ENCODE peak calls at places on chromosomes 4 and X, in five cellular contexts. One of them, this sample, is unnamed.

GRCh38 chr4:143381171-143382118 is 44.8 kb downstream of the GAB1 start:
- DNase-seq in bronchial epithelial cell: peak
- DNase-seq in fibroblast of lung: peak
- DNase-seq in cardiac muscle cell: peak
- DNase-seq in IMR-90: peak
- DNase-seq in this sample: peak

GRCh38 chr4:110616162-110617062 is 6.5 kb downstream of the PITX2 start:
- DNase-seq in bronchial epithelial cell: no peak
- DNase-seq in fibroblast of lung: no peak
- DNase-seq in cardiac muscle cell: no peak
- DNase-seq in IMR-90: no peak
- DNase-seq in this sample: no peak

GRCh38 chr4:25810815-25811690 is 51.7 kb downstream of the SEL1L3 start:
- DNase-seq in bronchial epithelial cell: peak
- DNase-seq in fibroblast of lung: peak
- DNase-seq in cardiac muscle cell: peak
- DNase-seq in IMR-90: peak
- DNase-seq in this sample: peak

GRCh38 chr4:102642571-102643298 is 118.0 kb downstream of the MANBA start:
- DNase-seq in bronchial epithelial cell: no peak
- DNase-seq in fibroblast of lung: peak
- DNase-seq in cardiac muscle cell: no peak
- DNase-seq in IMR-90: peak
- DNase-seq in this sample: peak

GRCh38 chr4:140296871-140297570 is 76.4 kb upstream of the SCOC start:
- DNase-seq in bronchial epithelial cell: peak
- DNase-seq in fibroblast of lung: no peak
- DNase-seq in cardiac muscle cell: no peak
- DNase-seq in IMR-90: no peak
- DNase-seq in this sample: no peak

GRCh38 chr4:159290321-159291030 is 187.6 kb downstream of the RAPGEF2 start:
- DNase-seq in bronchial epithelial cell: peak
- DNase-seq in fibroblast of lung: no peak
- DNase-seq in cardiac muscle cell: no peak
- DNase-seq in IMR-90: peak
- DNase-seq in this sample: peak

GRCh38 chrX:129957241-129958099 is 25.0 kb upstream of the BCORL1 start:
- DNase-seq in bronchial epithelial cell: no peak
- DNase-seq in fibroblast of lung: peak
- DNase-seq in cardiac muscle cell: peak
- DNase-seq in IMR-90: peak
- DNase-seq in this sample: peak

GRCh38 chr4:181860668-181861067 is 382.5 kb upstream of the TENM3 start:
- DNase-seq in bronchial epithelial cell: no peak
- DNase-seq in fibroblast of lung: peak
- DNase-seq in cardiac muscle cell: no peak
- DNase-seq in IMR-90: peak
- DNase-seq in this sample: peak

GRCh38 chr4:6095897-6096296 is 77.7 kb upstream of the C4orf50 start:
- DNase-seq in bronchial epithelial cell: no peak
- DNase-seq in fibroblast of lung: no peak
- DNase-seq in cardiac muscle cell: no peak
- DNase-seq in IMR-90: no peak
- DNase-seq in this sample: no peak

GRCh38 chr4:88630756-88631155 is 38.5 kb downstream of the HERC3 start:
- DNase-seq in bronchial epithelial cell: peak
- DNase-seq in fibroblast of lung: peak
- DNase-seq in cardiac muscle cell: no peak
- DNase-seq in IMR-90: peak
- DNase-seq in this sample: peak

GRCh38 chrX:115409551-115409950 is 120.0 kb downstream of the LUZP4 start:
- DNase-seq in bronchial epithelial cell: no peak
- DNase-seq in fibroblast of lung: no peak
- DNase-seq in cardiac muscle cell: peak
- DNase-seq in IMR-90: peak
- DNase-seq in this sample: no peak

GRCh38 chrX:155048997-155049619 is 21.8 kb downstream of the CMC4 start:
- DNase-seq in bronchial epithelial cell: peak
- DNase-seq in fibroblast of lung: peak
- DNase-seq in cardiac muscle cell: peak
- DNase-seq in IMR-90: peak
- DNase-seq in this sample: peak

GRCh38 chr4:145805490-145805889 is 125.5 kb downstream of the C4orf51 start:
- DNase-seq in bronchial epithelial cell: peak
- DNase-seq in fibroblast of lung: no peak
- DNase-seq in cardiac muscle cell: peak
- DNase-seq in IMR-90: peak
- DNase-seq in this sample: no peak

GRCh38 chr4:20074450-20074849 is 177.3 kb upstream of the SLIT2 start:
- DNase-seq in bronchial epithelial cell: no peak
- DNase-seq in fibroblast of lung: no peak
- DNase-seq in cardiac muscle cell: no peak
- DNase-seq in IMR-90: peak
- DNase-seq in this sample: no peak

GRCh38 chrX:37883196-37883595 is 35.8 kb upstream of the DYNLT3 start:
- DNase-seq in bronchial epithelial cell: peak
- DNase-seq in fibroblast of lung: no peak
- DNase-seq in cardiac muscle cell: no peak
- DNase-seq in IMR-90: peak
- DNase-seq in this sample: no peak

GRCh38 chrX:114584434-114584943 is 603 bp downstream of the HTR2C start:
- DNase-seq in bronchial epithelial cell: no peak
- DNase-seq in fibroblast of lung: no peak
- DNase-seq in cardiac muscle cell: peak
- DNase-seq in IMR-90: no peak
- DNase-seq in this sample: peak

GRCh38 chrX:3044671-3045070 is 3.4 kb downstream of the ARSF start:
- DNase-seq in bronchial epithelial cell: no peak
- DNase-seq in fibroblast of lung: no peak
- DNase-seq in cardiac muscle cell: no peak
- DNase-seq in IMR-90: no peak
- DNase-seq in this sample: no peak

GRCh38 chrX:131331152-131331551 is 42.0 kb upstream of the IGSF1 start:
- DNase-seq in bronchial epithelial cell: no peak
- DNase-seq in fibroblast of lung: no peak
- DNase-seq in cardiac muscle cell: no peak
- DNase-seq in IMR-90: no peak
- DNase-seq in this sample: no peak

GRCh38 chr4:26375589-26375988 is 54.8 kb downstream of the RBPJ start:
- DNase-seq in bronchial epithelial cell: no peak
- DNase-seq in fibroblast of lung: no peak
- DNase-seq in cardiac muscle cell: no peak
- DNase-seq in IMR-90: no peak
- DNase-seq in this sample: no peak

GRCh38 chrX:37871626-37872302 is 24.4 kb upstream of the DYNLT3 start:
- DNase-seq in bronchial epithelial cell: peak
- DNase-seq in fibroblast of lung: peak
- DNase-seq in cardiac muscle cell: no peak
- DNase-seq in IMR-90: peak
- DNase-seq in this sample: peak

GRCh38 chrX:259692-260355 is 21.4 kb upstream of the PLCXD1 start:
- DNase-seq in bronchial epithelial cell: no peak
- DNase-seq in fibroblast of lung: no peak
- DNase-seq in cardiac muscle cell: no peak
- DNase-seq in IMR-90: no peak
- DNase-seq in this sample: no peak

GRCh38 chr4:8655411-8656184 is 63.0 kb downstream of the CPZ start:
- DNase-seq in bronchial epithelial cell: no peak
- DNase-seq in fibroblast of lung: no peak
- DNase-seq in cardiac muscle cell: no peak
- DNase-seq in IMR-90: no peak
- DNase-seq in this sample: no peak

GRCh38 chrX:26845051-26845450 is 618.1 kb downstream of the PPP4R3C start:
- DNase-seq in bronchial epithelial cell: no peak
- DNase-seq in fibroblast of lung: peak
- DNase-seq in cardiac muscle cell: no peak
- DNase-seq in IMR-90: no peak
- DNase-seq in this sample: peak

GRCh38 chr4:183508693-183509092 is 3.8 kb downstream of the ING2 start:
- DNase-seq in bronchial epithelial cell: no peak
- DNase-seq in fibroblast of lung: no peak
- DNase-seq in cardiac muscle cell: no peak
- DNase-seq in IMR-90: no peak
- DNase-seq in this sample: no peak
- H3K4me3 ChIP-seq in bronchial epithelial cell: no peak
- H3K4me3 ChIP-seq in fibroblast of lung: no peak
- H3K4me3 ChIP-seq in cardiac muscle cell: no peak
- H3K4me3 ChIP-seq in IMR-90: no peak
- H3K4me3 ChIP-seq in this sample: no peak

DNA sequence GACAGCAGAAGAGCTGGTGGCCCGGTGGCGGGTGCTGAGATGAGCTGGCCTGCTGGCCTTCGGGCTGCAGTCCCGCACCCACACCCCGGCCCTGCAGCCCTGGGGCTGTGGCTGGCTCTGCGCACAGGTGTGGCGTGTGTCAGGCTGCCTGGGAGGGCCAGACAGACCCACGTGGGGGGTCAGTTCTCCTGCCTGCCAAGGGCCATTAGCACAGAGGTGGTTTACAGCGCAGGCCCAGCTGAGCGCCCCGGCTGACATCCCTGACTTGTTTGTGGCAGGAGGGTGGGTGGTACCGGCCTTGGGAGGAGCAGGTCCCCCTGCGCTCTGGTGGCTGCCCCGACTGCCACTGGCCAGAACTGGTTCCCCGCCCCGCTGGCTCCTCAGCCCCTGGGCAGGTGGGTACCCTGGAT is 9.4 kb upstream of the HGFAC start:
- DNase-seq in bronchial epithelial cell: no peak
- DNase-seq in fibroblast of lung: no peak
- DNase-seq in cardiac muscle cell: no peak
- DNase-seq in IMR-90: no peak
- DNase-seq in this sample: no peak
- TF ChIP-seq CTCF in bronchial epithelial cell: no peak
- TF ChIP-seq CTCF in fibroblast of lung: no peak
- TF ChIP-seq CTCF in cardiac muscle cell: no peak
- TF ChIP-seq CTCF in IMR-90: no peak
- TF ChIP-seq CTCF in this sample: no peak

GRCh38 chrX:70480660-70481018 is 36.0 kb downstream of the DLG3 start:
- DNase-seq in bronchial epithelial cell: no peak
- DNase-seq in fibroblast of lung: no peak
- DNase-seq in cardiac muscle cell: peak
- DNase-seq in IMR-90: no peak
- DNase-seq in this sample: peak
- H3K4me3 ChIP-seq in bronchial epithelial cell: no peak
- H3K4me3 ChIP-seq in fibroblast of lung: no peak
- H3K4me3 ChIP-seq in cardiac muscle cell: no peak
- H3K4me3 ChIP-seq in IMR-90: no peak
- H3K4me3 ChIP-seq in this sample: no peak

DNA sequence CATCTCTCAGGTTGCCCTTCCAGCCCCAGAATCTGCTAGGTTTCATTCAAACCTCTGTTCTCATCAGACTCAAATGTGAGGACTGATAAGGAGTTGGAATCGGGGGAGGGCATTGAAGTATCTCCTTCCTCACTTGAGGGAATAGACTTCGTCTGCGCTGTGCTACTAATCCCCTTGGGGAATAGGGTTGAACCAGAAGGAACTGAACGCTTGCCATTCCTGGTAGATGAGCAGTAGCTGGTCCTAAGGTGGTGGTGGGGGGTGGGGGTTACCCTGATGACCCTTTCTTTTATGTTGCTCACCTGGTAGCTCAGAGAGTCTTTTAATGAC is 692 bp upstream of the SLC9A7 start:
- DNase-seq in bronchial epithelial cell: no peak
- DNase-seq in fibroblast of lung: peak
- DNase-seq in cardiac muscle cell: no peak
- DNase-seq in IMR-90: peak
- DNase-seq in this sample: peak
- TF ChIP-seq CTCF in bronchial epithelial cell: no peak
- TF ChIP-seq CTCF in fibroblast of lung: no peak
- TF ChIP-seq CTCF in cardiac muscle cell: no peak
- TF ChIP-seq CTCF in IMR-90: no peak
- TF ChIP-seq CTCF in this sample: no peak

GRCh38 chr4:30722916-30723270 is 2.7 kb downstream of the PCDH7 start:
- DNase-seq in bronchial epithelial cell: no peak
- DNase-seq in fibroblast of lung: peak
- DNase-seq in cardiac muscle cell: peak
- DNase-seq in IMR-90: no peak
- DNase-seq in this sample: no peak

GRCh38 chr4:30722092-30722915 is 2.1 kb downstream of the PCDH7 start:
- DNase-seq in bronchial epithelial cell: no peak
- DNase-seq in fibroblast of lung: peak
- DNase-seq in cardiac muscle cell: no peak
- DNase-seq in IMR-90: no peak
- DNase-seq in this sample: no peak

GRCh38 chr4:30725562-30725961 is 5.4 kb downstream of the PCDH7 start:
- DNase-seq in bronchial epithelial cell: no peak
- DNase-seq in fibroblast of lung: peak
- DNase-seq in cardiac muscle cell: no peak
- DNase-seq in IMR-90: no peak
- DNase-seq in this sample: no peak

GRCh38 chr4:30726090-30726668 is 6.0 kb downstream of the PCDH7 start:
- DNase-seq in bronchial epithelial cell: no peak
- DNase-seq in fibroblast of lung: peak
- DNase-seq in cardiac muscle cell: no peak
- DNase-seq in IMR-90: no peak
- DNase-seq in this sample: no peak

DNA sequence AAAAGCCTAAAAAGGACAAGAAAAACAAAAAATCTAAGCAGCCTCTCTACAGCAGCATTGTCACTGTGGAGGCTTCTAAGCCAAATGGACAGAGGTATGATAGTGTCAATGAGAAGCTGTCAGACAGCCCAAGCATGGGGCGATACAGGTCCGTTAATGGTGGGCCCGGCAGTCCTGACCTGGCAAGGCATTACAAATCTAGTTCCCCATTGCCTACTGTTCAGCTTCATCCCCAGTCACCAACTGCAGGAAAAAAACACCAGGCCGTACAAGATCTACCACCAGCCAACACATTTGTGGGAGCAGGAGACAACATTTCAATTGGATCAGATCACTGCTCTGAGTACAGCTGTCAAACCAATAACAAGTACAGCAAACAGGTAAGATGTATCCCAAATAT is 4.0 kb downstream of the PCDH7 start:
- DNase-seq in bronchial epithelial cell: no peak
- DNase-seq in fibroblast of lung: peak
- DNase-seq in cardiac muscle cell: peak
- DNase-seq in IMR-90: no peak
- DNase-seq in this sample: no peak
- H3K4me3 ChIP-seq in bronchial epithelial cell: peak
- H3K4me3 ChIP-seq in fibroblast of lung: peak
- H3K4me3 ChIP-seq in cardiac muscle cell: peak
- H3K4me3 ChIP-seq in IMR-90: peak
- H3K4me3 ChIP-seq in this sample: no peak

GRCh38 chr4:101345596-101346311 is 1.6 kb downstream of the PPP3CA start:
- DNase-seq in bronchial epithelial cell: peak
- DNase-seq in fibroblast of lung: peak
- DNase-seq in cardiac muscle cell: peak
- DNase-seq in IMR-90: peak
- DNase-seq in this sample: peak
- TF ChIP-seq CTCF in bronchial epithelial cell: no peak
- TF ChIP-seq CTCF in fibroblast of lung: no peak
- TF ChIP-seq CTCF in cardiac muscle cell: no peak
- TF ChIP-seq CTCF in IMR-90: no peak
- TF ChIP-seq CTCF in this sample: peak